ENCODE peak calls at places on chromosomes 3 and 15, in ten cellular contexts. Z, C, W, E, S, H, A, Y, K and B are unnamed samples.

GRCh38 chr3:74787008-74787407 is 172.5 kb upstream of the CNTN3 start:
- DNase-seq in S (no peak), Z (no peak), E (no peak), H (no peak), W (no peak), Y (no peak), C (no peak), A (no peak), K (no peak), B (no peak)

GRCh38 chr3:104032283-104032682 is 1334.4 kb upstream of the ALCAM start:
- DNase-seq in Z (no peak), K (no peak), E (no peak), A (peak; percentile 53), C (no peak), H (no peak), Y (no peak), S (no peak), W (no peak), B (no peak)

GRCh38 chr15:40097968-40098476 is 10.7 kb downstream of the BMF start:
- DNase-seq in H (peak; percentile 92), W (peak; percentile 57), S (peak; percentile 78), Z (no peak), C (no peak), A (no peak), K (no peak), E (peak; percentile 65), Y (peak; percentile 77), B (no peak)

GRCh38 chr15:38647683-38648082 is 83.1 kb upstream of the RASGRP1 start:
- DNase-seq in C (no peak), K (no peak), A (no peak), E (no peak), Z (no peak), H (no peak), Y (no peak), S (no peak), W (no peak), B (no peak)

GRCh38 chr3:134617608-134618472 is 33.0 kb downstream of the KY start:
- DNase-seq in H (no peak), E (no peak), W (no peak), C (no peak), A (no peak), Y (no peak), S (no peak), K (no peak), Z (no peak), B (no peak)

GRCh38 chr3:37546876-37547275 is 314.8 kb upstream of the CTDSPL start:
- DNase-seq in Y (no peak), H (no peak), E (no peak), Z (no peak), A (peak; percentile 18), K (no peak), S (no peak), W (no peak), C (no peak), B (no peak)

GRCh38 chr15:40469776-40470390 is 901 bp upstream of the CHST14 start:
- DNase-seq in S (no peak), C (no peak), W (no peak), Z (no peak), K (no peak), A (no peak), E (no peak), H (no peak), Y (no peak), B (no peak)

GRCh38 chr3:47890832-47891620 is 88.1 kb downstream of the DHX30 start:
- DNase-seq in S (no peak), Y (no peak), A (no peak), E (peak; percentile 45), Z (no peak), W (no peak), K (no peak), C (no peak), H (no peak), B (no peak)

GRCh38 chr15:80210612-80211554 is 41.1 kb downstream of the CTXND1 start:
- DNase-seq in E (no peak), Y (no peak), C (no peak), A (no peak), S (peak; percentile 30), W (no peak), Z (no peak), K (no peak), H (no peak), B (no peak)

GRCh38 chr3:3800076-3800448 is 831 bp downstream of the LRRN1 start:
- DNase-seq in W (no peak), Y (no peak), A (no peak), E (no peak), K (no peak), C (no peak), S (peak; percentile 20), H (no peak), Z (no peak), B (no peak)

GRCh38 chr3:191329654-191330308 is 545 bp downstream of the UTS2B start:
- DNase-seq in C (no peak), K (no peak), H (peak; percentile 91), Y (peak; percentile 57), W (peak; percentile 59), Z (no peak), A (no peak), S (peak; percentile 64), E (peak; percentile 43), B (no peak)

GRCh38 chr15:27673766-27674445 is 425.2 kb downstream of the OCA2 start:
- DNase-seq in C (no peak), K (no peak), Z (no peak), A (no peak), S (no peak), H (peak; percentile 68), E (no peak), W (no peak), Y (no peak), B (no peak)

GRCh38 chr15:100922192-100923040 is 3.3 kb downstream of the LRRK1 start:
- DNase-seq in E (no peak), A (no peak), H (peak; percentile 39), W (no peak), Y (peak; percentile 63), S (no peak), Z (no peak), K (no peak), C (no peak), B (no peak)

GRCh38 chr15:50247819-50248650 is 17.5 kb downstream of the HDC start:
- DNase-seq in H (no peak), W (no peak), Z (no peak), Y (peak; percentile 80), K (no peak), C (no peak), A (peak; percentile 16), E (peak; percentile 18), S (no peak), B (no peak)

GRCh38 chr15:62417444-62417843 is 252.4 kb upstream of the C2CD4B start:
- DNase-seq in C (no peak), E (no peak), Y (no peak), K (no peak), A (peak; percentile 37), H (no peak), Z (no peak), S (no peak), W (no peak), B (no peak)

GRCh38 chr3:129025691-129026435 is 24.8 kb downstream of the EFCC1 start:
- DNase-seq in K (no peak), Y (no peak), A (no peak), E (peak; percentile 77), H (no peak), C (no peak), Z (no peak), W (peak; percentile 70), S (no peak), B (no peak)

GRCh38 chr3:25661694-25662455 is 2.8 kb downstream of the TOP2B start:
- DNase-seq in K (no peak), A (no peak), W (no peak), E (no peak), Z (no peak), H (no peak), Y (peak; percentile 58), S (no peak), C (no peak), B (no peak)
- TF ChIP-seq CTCF in K (peak; percentile 10), A (no peak), W (no peak), E (no peak), Z (no peak), H (no peak), Y (peak; percentile 42), S (no peak), C (peak; percentile 16), B (no peak)

GRCh38 chr3:42773409-42773751 is 327 bp upstream of the CCDC13 start:
- DNase-seq in C (no peak), E (no peak), Z (no peak), K (no peak), A (no peak), W (no peak), H (no peak), Y (no peak), S (no peak), B (no peak)
- H3K4me3 ChIP-seq in C (peak overlapping the region; percentile 75), E (peak overlapping the region; percentile 68), Z (peak overlapping the region; percentile 56), K (peak overlapping the region; percentile 59), A (peak overlapping the region; percentile 56), W (peak overlapping the region; percentile 44), H (peak overlapping the region; percentile 11), Y (peak overlapping the region; percentile 62), S (peak overlapping the region; percentile 44), B (peak overlapping the region; percentile 57)

GRCh38 chr3:25957026-25957425 is 167.1 kb downstream of the OXSM start:
- DNase-seq in Z (no peak), S (no peak), K (no peak), A (no peak), H (no peak), C (no peak), Y (no peak), W (no peak), E (no peak), B (no peak)

GRCh38 chr3:25960776-25961175 is 170.9 kb downstream of the OXSM start:
- DNase-seq in Z (no peak), E (no peak), C (no peak), S (no peak), W (no peak), H (no peak), K (no peak), Y (no peak), A (no peak), B (no peak)

GRCh38 chr3:25967385-25967784 is 177.5 kb downstream of the OXSM start:
- DNase-seq in C (no peak), E (no peak), H (no peak), A (no peak), S (no peak), Y (no peak), Z (no peak), W (no peak), K (no peak), B (no peak)

DNA sequence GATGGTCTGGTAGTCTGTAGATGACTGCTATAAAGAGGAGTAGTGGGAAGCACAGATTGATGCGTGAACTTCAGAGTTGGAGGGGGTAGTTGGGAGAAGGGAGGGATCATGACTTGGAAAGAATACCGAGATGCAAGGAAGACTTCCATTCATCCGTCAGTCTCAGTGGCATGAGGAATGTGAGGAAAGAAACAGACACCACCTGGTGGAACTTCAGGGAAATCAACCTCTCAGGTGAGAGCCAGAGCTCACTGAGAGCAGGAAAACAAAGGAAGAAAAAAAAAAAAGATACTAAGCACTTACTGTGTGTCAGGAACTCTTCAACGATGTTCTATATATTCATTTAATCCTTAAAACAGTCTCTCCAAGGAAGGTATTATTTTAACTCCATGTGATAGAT is 172.4 kb downstream of the OXSM start:
- DNase-seq in C (no peak), Z (no peak), Y (no peak), H (no peak), A (no peak), W (no peak), S (no peak), K (no peak), E (no peak), B (no peak)
- TF ChIP-seq CTCF in C (no peak), Z (no peak), Y (no peak), H (no peak), A (no peak), W (no peak), S (no peak), K (peak; percentile 4), E (no peak), B (no peak)

GRCh38 chr15:45113380-45113990 is 487 bp downstream of the DUOX2 start:
- DNase-seq in S (no peak), E (no peak), A (no peak), Y (no peak), W (no peak), H (no peak), K (no peak), Z (no peak), C (no peak), B (no peak)
- H3K4me3 ChIP-seq in S (peak overlapping the region; percentile 48), E (peak overlapping the region; percentile 30), A (no peak overlapping the region), Y (peak overlapping the region; percentile 24), W (no peak overlapping the region), H (no peak overlapping the region), K (no peak overlapping the region), Z (no peak overlapping the region), C (no peak overlapping the region), B (no peak overlapping the region)